ENCODE peak calls at places on chromosomes 12 and 14, in ten cellular contexts. Q is endodermal cell; P is suprapubic skin; Z is adrenal gland; N is naive thymus-derived CD4-positive, alpha-beta T cell; E is choroid plexus epithelial cell; J is cardiac fibroblast; U is mesenchymal stem cell; W is lower lobe of right lung; A is PC-3. H is an unnamed sample.

GRCh38 chr14:64684091-64684490 is 20.1 kb upstream of the PLEKHG3 start:
- DNase-seq in P (no peak), Z (no peak), U (peak; percentile 87), Q (no peak), A (no peak), W (no peak), J (peak; percentile 56), E (peak; percentile 40), N (no peak), H (no peak)

GRCh38 chr12:88986056-88986455 is 366.2 kb downstream of the DUSP6 start:
- DNase-seq in P (no peak), Z (no peak), J (peak; percentile 62), N (no peak), U (no peak), Q (no peak), A (no peak), W (no peak), E (no peak), H (no peak)

GRCh38 chr12:52203126-52203921 is 11.5 kb upstream of the KRT80 start:
- DNase-seq in E (no peak), N (no peak), J (peak; percentile 66), Z (peak; percentile 79), Q (peak; percentile 54), W (peak; percentile 76), U (peak; percentile 71), A (peak; percentile 80), P (peak; percentile 90), H (peak; percentile 79)

GRCh38 chr12:75783093-75783877 is 248.3 kb downstream of the PHLDA1 start:
- DNase-seq in Z (peak; percentile 51), J (no peak), W (no peak), A (no peak), E (peak; percentile 73), N (no peak), U (peak; percentile 34), P (no peak), Q (no peak), H (peak; percentile 47)

GRCh38 chr14:104323551-104324175 is 185.3 kb downstream of the KIF26A start:
- DNase-seq in A (no peak), P (no peak), E (no peak), J (no peak), Z (no peak), W (no peak), Q (peak; percentile 28), N (no peak), U (no peak), H (no peak)

GRCh38 chr14:90293766-90294471 is 37.6 kb downstream of the PSMC1 start:
- DNase-seq in Q (no peak), E (no peak), N (no peak), Z (no peak), U (no peak), W (no peak), J (no peak), A (no peak), P (no peak), H (no peak)

GRCh38 chr14:48350971-48351370 is 675.6 kb upstream of the MDGA2 start:
- DNase-seq in P (no peak), N (no peak), Q (no peak), U (peak; percentile 45), J (no peak), Z (no peak), A (peak; percentile 91), E (no peak), W (no peak), H (peak; percentile 46)

GRCh38 chr12:78767264-78767981 is 97.2 kb upstream of the SYT1 start:
- DNase-seq in W (no peak), P (no peak), A (no peak), Q (peak; percentile 36), E (no peak), N (no peak), J (no peak), U (no peak), Z (no peak), H (no peak)

GRCh38 chr14:61653507-61653906 is 41.8 kb upstream of the HIF1A start:
- DNase-seq in A (peak; percentile 94), E (peak; percentile 70), Q (no peak), U (peak; percentile 83), Z (peak; percentile 51), N (no peak), W (no peak), P (no peak), J (peak; percentile 86), H (peak; percentile 86)

GRCh38 chr14:52801014-52801708 is 9.8 kb upstream of the GNPNAT1 start:
- DNase-seq in N (no peak), Z (no peak), E (peak; percentile 72), Q (no peak), A (peak; percentile 78), W (no peak), P (no peak), J (peak; percentile 64), U (peak; percentile 97), H (peak; percentile 68)

GRCh38 chr12:46390304-46390703 is 17.7 kb upstream of the SLC38A2 start:
- DNase-seq in U (peak; percentile 43), E (peak; percentile 13), J (no peak), P (no peak), A (no peak), W (no peak), Q (no peak), N (no peak), Z (no peak), H (peak; percentile 58)
- H3K4me3 ChIP-seq in U (no peak overlapping the region), E (no peak overlapping the region), J (no peak overlapping the region), P (no peak overlapping the region), A (peak overlapping the region; percentile 11), W (no peak overlapping the region), Q (no peak overlapping the region), N (no peak overlapping the region), Z (no peak overlapping the region), H (no peak overlapping the region)

GRCh38 chr14:99413172-99413571 is 67.5 kb downstream of the SETD3 start:
- DNase-seq in P (no peak), Q (no peak), Z (no peak), A (no peak), E (no peak), U (no peak), N (no peak), W (no peak), J (no peak), H (no peak)
- H3K4me3 ChIP-seq in P (no peak overlapping the region), Q (no peak overlapping the region), Z (no peak overlapping the region), A (no peak overlapping the region), E (no peak overlapping the region), U (no peak overlapping the region), N (no peak overlapping the region), W (no peak overlapping the region), J (no peak overlapping the region), H (no peak overlapping the region)

GRCh38 chr12:106582264-106582591 is 576 bp upstream of the RFX4 start:
- DNase-seq in W (no peak), P (no peak), N (no peak), E (no peak), A (no peak), U (no peak), Q (no peak), Z (no peak), J (no peak), H (no peak)

GRCh38 chr12:106583578-106584103 is 837 bp downstream of the RFX4 start:
- DNase-seq in N (no peak), Z (no peak), J (peak; percentile 20), Q (peak; percentile 86), E (no peak), A (no peak), U (peak; percentile 30), P (no peak), W (peak; percentile 46), H (no peak)

GRCh38 chr12:106581543-106582263 is 1.1 kb upstream of the RFX4 start:
- DNase-seq in E (peak; percentile 18), Z (peak; percentile 32), A (no peak), U (peak; percentile 23), J (peak; percentile 37), P (no peak), N (no peak), W (peak; percentile 46), Q (peak; percentile 95), H (no peak)

GRCh38 chr12:106582661-106583577 is at the start of gene RFX4:
- DNase-seq in N (no peak), Q (peak; percentile 88), A (no peak), W (no peak), Z (no peak), E (no peak), J (no peak), P (no peak), U (peak; percentile 5), H (no peak)

GRCh38 chr12:106580671-106581508 is 1.9 kb upstream of the RFX4 start:
- DNase-seq in Z (no peak), A (no peak), E (no peak), J (no peak), Q (peak; percentile 62), N (no peak), P (no peak), W (no peak), U (no peak), H (no peak)
- H3K4me3 ChIP-seq in Z (peak overlapping the region; percentile 42), A (no peak overlapping the region), E (no peak overlapping the region), J (no peak overlapping the region), Q (peak overlapping the region; percentile 56), N (no peak overlapping the region), P (peak overlapping the region; percentile 18), W (peak overlapping the region; percentile 17), U (no peak overlapping the region), H (no peak overlapping the region)

DNA sequence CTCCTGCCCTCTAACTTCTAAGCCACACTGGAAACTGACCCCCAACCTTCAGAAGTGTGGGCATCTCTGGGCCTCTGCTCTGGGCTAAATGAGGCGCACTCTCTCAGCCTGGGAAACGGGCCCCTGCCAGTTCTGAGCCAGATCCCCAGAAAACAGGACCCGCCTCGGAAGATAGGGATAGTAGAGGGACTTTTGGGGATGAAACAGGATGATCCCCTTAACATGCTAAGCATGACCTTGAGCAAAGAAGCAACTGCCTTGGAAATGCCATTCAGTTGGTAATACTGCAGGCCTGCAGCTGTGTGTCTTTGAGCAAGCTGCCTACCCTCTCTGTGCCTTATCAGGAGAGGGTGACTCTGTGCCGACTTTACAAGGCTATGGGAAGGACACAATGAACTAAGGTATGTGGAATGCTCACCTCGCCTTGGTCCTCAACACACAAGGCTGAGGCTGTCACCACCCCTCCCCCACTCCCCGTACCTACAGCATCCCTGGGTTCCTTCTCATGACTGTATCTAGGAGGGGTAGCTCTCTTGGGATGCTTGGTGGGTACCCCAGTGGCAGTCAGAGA is 54.0 kb downstream of the NCOR2 start:
- DNase-seq in U (no peak), J (no peak), A (peak; percentile 44), N (no peak), W (no peak), P (no peak), E (peak; percentile 39), Z (no peak), Q (peak; percentile 95), H (peak; percentile 29)
- H3K4me3 ChIP-seq in U (peak overlapping the region; percentile 26), J (no peak overlapping the region), A (peak overlapping the region; percentile 30), N (no peak overlapping the region), W (no peak overlapping the region), P (no peak overlapping the region), E (no peak overlapping the region), Z (no peak overlapping the region), Q (no peak overlapping the region), H (no peak overlapping the region)

H was measured in bronchial epithelial cell.